ENCODE peak calls at places on chromosomes 2 and 18, in six cellular contexts. One of them, this sample, is unnamed. For H3K4me1 and H3K27me3, the result is how much of the 10 kb centered on the place peaks cover.

GRCh38 chr2:774436-774835 is 97.2 kb upstream of the TMEM18 start:
- DNase-seq in stomach: no peak
- DNase-seq in fibroblast of lung: no peak
- DNase-seq in left ventricle myocardium inferior: no peak
- DNase-seq in IMR-90: no peak
- DNase-seq in psoas muscle: no peak
- DNase-seq in this sample: no peak

GRCh38 chr18:44637210-44638051 is 43.3 kb upstream of the SETBP1 start:
- DNase-seq in psoas muscle: no peak
- DNase-seq in fibroblast of lung: no peak
- DNase-seq in stomach: no peak
- DNase-seq in left ventricle myocardium inferior: no peak
- DNase-seq in IMR-90: no peak
- DNase-seq in this sample: no peak

GRCh38 chr2:100647709-100648108 is 84.9 kb downstream of the PDCL3 start:
- DNase-seq in IMR-90: no peak
- DNase-seq in stomach: no peak
- DNase-seq in fibroblast of lung: no peak
- DNase-seq in psoas muscle: no peak
- DNase-seq in left ventricle myocardium inferior: no peak
- DNase-seq in this sample: peak

GRCh38 chr2:27154481-27154880 is 5.7 kb downstream of the TCF23 start:
- DNase-seq in psoas muscle: no peak
- DNase-seq in stomach: no peak
- DNase-seq in left ventricle myocardium inferior: no peak
- DNase-seq in IMR-90: no peak
- DNase-seq in fibroblast of lung: no peak
- DNase-seq in this sample: no peak

GRCh38 chr2:3486047-3487027 is 33.0 kb downstream of the ADI1 start:
- DNase-seq in IMR-90: no peak
- DNase-seq in left ventricle myocardium inferior: no peak
- DNase-seq in psoas muscle: no peak
- DNase-seq in fibroblast of lung: no peak
- DNase-seq in stomach: no peak
- DNase-seq in this sample: no peak

GRCh38 chr18:61554117-61554776 is 221.0 kb downstream of the CDH20 start:
- DNase-seq in stomach: no peak
- DNase-seq in IMR-90: no peak
- DNase-seq in fibroblast of lung: no peak
- DNase-seq in psoas muscle: no peak
- DNase-seq in left ventricle myocardium inferior: no peak
- DNase-seq in this sample: no peak

GRCh38 chr2:191347881-191348280 is 102.7 kb downstream of the MYO1B start:
- DNase-seq in left ventricle myocardium inferior: no peak
- DNase-seq in fibroblast of lung: no peak
- DNase-seq in IMR-90: peak
- DNase-seq in psoas muscle: no peak
- DNase-seq in stomach: no peak
- DNase-seq in this sample: no peak

GRCh38 chr2:211487746-211488145 is 931.3 kb downstream of the CPS1 start:
- DNase-seq in psoas muscle: no peak
- DNase-seq in IMR-90: no peak
- DNase-seq in stomach: no peak
- DNase-seq in left ventricle myocardium inferior: no peak
- DNase-seq in fibroblast of lung: no peak
- DNase-seq in this sample: no peak

GRCh38 chr2:33133436-33133835 is 186.7 kb downstream of the LTBP1 start:
- DNase-seq in psoas muscle: peak
- DNase-seq in IMR-90: peak
- DNase-seq in stomach: no peak
- DNase-seq in left ventricle myocardium inferior: peak
- DNase-seq in fibroblast of lung: peak
- DNase-seq in this sample: no peak

GRCh38 chr2:225274751-225275150 is 124.8 kb upstream of the NYAP2 start:
- DNase-seq in psoas muscle: no peak
- DNase-seq in left ventricle myocardium inferior: no peak
- DNase-seq in IMR-90: peak
- DNase-seq in fibroblast of lung: peak
- DNase-seq in stomach: no peak
- DNase-seq in this sample: peak

GRCh38 chr2:9095690-9096089 is 92.2 kb upstream of the MBOAT2 start:
- DNase-seq in stomach: peak
- DNase-seq in fibroblast of lung: peak
- DNase-seq in psoas muscle: peak
- DNase-seq in IMR-90: peak
- DNase-seq in left ventricle myocardium inferior: peak
- DNase-seq in this sample: peak

GRCh38 chr2:214469728-214470127 is 58.9 kb downstream of the VWC2L start:
- DNase-seq in psoas muscle: no peak
- DNase-seq in fibroblast of lung: no peak
- DNase-seq in left ventricle myocardium inferior: no peak
- DNase-seq in IMR-90: no peak
- DNase-seq in stomach: no peak
- DNase-seq in this sample: no peak

DNA sequence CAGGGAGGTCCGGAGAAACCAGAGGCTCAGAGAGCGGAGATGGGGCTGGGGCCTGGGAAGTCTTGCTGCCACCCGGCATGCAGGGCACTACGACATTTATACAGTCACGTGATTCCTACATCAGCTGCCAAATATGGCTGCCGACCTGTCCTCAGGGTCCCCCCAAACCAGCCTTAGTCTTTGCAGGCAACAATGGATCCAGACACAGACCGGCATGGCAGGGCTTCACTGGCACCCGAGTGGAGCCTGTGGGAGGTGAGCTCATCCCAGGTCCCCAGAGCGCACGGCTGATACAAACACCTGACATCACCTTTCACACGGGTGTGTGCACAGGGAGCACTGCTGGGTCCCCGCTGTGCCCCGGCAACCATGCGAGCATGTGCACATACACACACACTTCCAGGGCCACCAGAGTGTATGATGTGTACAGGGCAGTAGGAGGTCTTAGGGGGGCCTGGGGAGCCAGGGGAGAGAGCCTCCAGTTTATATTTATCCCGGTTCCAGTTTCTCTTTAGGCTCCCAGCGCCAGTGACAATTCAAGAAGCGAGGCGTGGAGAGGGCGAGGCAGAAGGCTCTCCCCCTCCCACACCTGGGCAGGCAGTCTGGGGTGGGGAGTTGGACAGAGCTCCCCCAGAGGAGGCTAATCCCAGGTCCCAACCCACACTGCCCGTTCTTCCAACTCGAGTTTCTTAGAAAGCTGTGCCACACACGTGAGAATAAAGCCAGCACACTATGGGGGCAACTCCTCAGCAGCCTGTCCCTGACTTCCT is 2.7 kb downstream of the SEMA4C start:
- DNase-seq in fibroblast of lung: no peak
- DNase-seq in IMR-90: no peak
- DNase-seq in left ventricle myocardium inferior: no peak
- DNase-seq in psoas muscle: no peak
- DNase-seq in stomach: no peak
- DNase-seq in this sample: no peak
- H3K4me1 ChIP-seq in fibroblast of lung: under half
- H3K4me1 ChIP-seq in IMR-90: under half
- H3K4me1 ChIP-seq in left ventricle myocardium inferior: half or more
- H3K4me1 ChIP-seq in psoas muscle: under half
- H3K4me1 ChIP-seq in stomach: under half
- H3K4me1 ChIP-seq in this sample: under half

DNA sequence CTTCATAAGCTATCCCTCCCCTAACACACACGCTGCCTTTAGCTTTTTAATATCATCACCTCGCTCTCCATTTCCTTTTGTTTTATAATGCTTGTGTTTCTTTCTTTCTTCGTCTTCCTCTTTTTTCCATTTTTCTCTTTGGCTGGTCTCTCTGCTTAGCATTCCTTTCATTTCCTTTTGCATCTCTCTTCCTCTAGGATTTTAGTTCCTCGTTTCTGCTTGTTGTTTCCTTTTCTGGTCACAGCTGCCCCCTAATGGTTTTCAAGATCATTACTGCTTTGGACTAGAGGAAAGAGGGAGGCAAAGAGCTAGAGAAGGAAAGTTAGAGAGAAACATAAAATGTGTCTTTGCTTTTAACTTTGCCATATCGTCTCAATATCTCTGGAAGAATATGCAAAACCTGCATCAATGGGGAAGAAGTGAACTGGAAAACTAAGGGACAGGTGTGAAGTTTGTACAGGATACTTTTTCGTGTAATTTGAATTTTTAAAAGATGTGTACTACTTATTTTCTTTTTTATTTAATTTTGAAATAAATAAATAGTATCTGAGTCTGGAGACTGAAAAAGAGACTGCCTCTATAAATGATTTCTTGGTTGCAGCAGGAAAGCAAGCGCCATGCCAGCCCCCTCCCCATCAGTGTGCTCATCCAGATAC is 6.3 kb upstream of the NRP2 start:
- DNase-seq in stomach: no peak
- DNase-seq in fibroblast of lung: peak
- DNase-seq in left ventricle myocardium inferior: no peak
- DNase-seq in IMR-90: peak
- DNase-seq in psoas muscle: no peak
- DNase-seq in this sample: peak
- TF ChIP-seq CTCF in stomach: no peak
- TF ChIP-seq CTCF in fibroblast of lung: peak
- TF ChIP-seq CTCF in left ventricle myocardium inferior: peak
- TF ChIP-seq CTCF in IMR-90: peak
- TF ChIP-seq CTCF in psoas muscle: peak
- TF ChIP-seq CTCF in this sample: peak

GRCh38 chr2:43826305-43827250 is 12.1 kb downstream of the ABCG5 start:
- DNase-seq in IMR-90: no peak
- DNase-seq in stomach: no peak
- DNase-seq in fibroblast of lung: no peak
- DNase-seq in left ventricle myocardium inferior: no peak
- DNase-seq in psoas muscle: no peak
- DNase-seq in this sample: no peak

GRCh38 chr2:43824512-43824911 is 14.1 kb downstream of the ABCG5 start:
- DNase-seq in psoas muscle: no peak
- DNase-seq in stomach: no peak
- DNase-seq in IMR-90: no peak
- DNase-seq in fibroblast of lung: no peak
- DNase-seq in left ventricle myocardium inferior: no peak
- DNase-seq in this sample: no peak

GRCh38 chr2:43823751-43824150 is 14.9 kb downstream of the ABCG5 start:
- DNase-seq in IMR-90: no peak
- DNase-seq in left ventricle myocardium inferior: no peak
- DNase-seq in psoas muscle: no peak
- DNase-seq in stomach: no peak
- DNase-seq in fibroblast of lung: no peak
- DNase-seq in this sample: no peak

GRCh38 chr2:43824951-43825493 is 13.6 kb downstream of the ABCG5 start:
- DNase-seq in fibroblast of lung: no peak
- DNase-seq in stomach: no peak
- DNase-seq in left ventricle myocardium inferior: no peak
- DNase-seq in psoas muscle: no peak
- DNase-seq in IMR-90: no peak
- DNase-seq in this sample: no peak

GRCh38 chr2:43825841-43826240 is 12.8 kb downstream of the ABCG5 start:
- DNase-seq in psoas muscle: no peak
- DNase-seq in fibroblast of lung: no peak
- DNase-seq in left ventricle myocardium inferior: no peak
- DNase-seq in stomach: no peak
- DNase-seq in IMR-90: no peak
- DNase-seq in this sample: no peak
- H3K27me3 ChIP-seq in psoas muscle: under half
- H3K27me3 ChIP-seq in fibroblast of lung: under half
- H3K27me3 ChIP-seq in left ventricle myocardium inferior: under half
- H3K27me3 ChIP-seq in stomach: under half
- H3K27me3 ChIP-seq in IMR-90: under half
- H3K27me3 ChIP-seq in this sample: under half

DNA sequence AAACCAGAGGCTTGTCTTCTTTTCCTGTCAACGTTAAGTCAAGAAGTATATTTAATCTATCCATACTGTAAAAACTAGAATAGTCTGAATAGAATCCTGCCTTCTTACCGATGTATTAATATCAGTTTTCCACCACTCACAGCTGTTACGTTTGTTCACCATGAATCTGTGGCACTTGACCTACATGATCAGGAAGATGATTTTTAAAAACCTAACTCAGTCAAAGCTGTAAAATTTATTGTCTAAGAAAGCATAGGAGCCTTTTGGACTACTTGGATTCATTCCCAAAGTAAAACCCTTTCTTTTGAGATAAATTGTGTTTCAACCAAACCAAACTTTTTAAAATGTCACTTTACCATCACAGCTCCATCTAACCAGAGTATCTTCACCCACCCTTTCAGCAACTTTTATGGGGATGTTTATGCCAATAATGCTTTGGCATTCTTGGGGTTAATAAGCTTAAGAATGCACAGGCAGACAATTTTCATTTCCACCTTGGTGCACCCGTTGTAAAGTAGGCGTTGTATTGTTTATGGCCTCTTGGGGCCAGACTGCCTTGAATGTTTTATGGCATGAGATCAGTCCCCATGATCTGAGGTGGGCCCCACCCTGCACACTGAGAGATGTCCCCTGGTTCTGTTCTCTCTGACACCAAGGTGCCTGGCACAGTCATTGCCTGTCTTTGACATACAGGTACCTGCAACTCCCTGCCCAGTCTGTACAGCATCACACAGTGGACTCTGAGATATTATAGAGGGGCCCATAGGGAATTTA is 176.2 kb upstream of the EPAS1 start:
- DNase-seq in IMR-90: no peak
- DNase-seq in fibroblast of lung: no peak
- DNase-seq in left ventricle myocardium inferior: no peak
- DNase-seq in stomach: no peak
- DNase-seq in psoas muscle: no peak
- DNase-seq in this sample: no peak
- H3K4me1 ChIP-seq in IMR-90: under half
- H3K4me1 ChIP-seq in fibroblast of lung: under half
- H3K4me1 ChIP-seq in left ventricle myocardium inferior: half or more
- H3K4me1 ChIP-seq in stomach: under half
- H3K4me1 ChIP-seq in psoas muscle: under half
- H3K4me1 ChIP-seq in this sample: under half

DNA sequence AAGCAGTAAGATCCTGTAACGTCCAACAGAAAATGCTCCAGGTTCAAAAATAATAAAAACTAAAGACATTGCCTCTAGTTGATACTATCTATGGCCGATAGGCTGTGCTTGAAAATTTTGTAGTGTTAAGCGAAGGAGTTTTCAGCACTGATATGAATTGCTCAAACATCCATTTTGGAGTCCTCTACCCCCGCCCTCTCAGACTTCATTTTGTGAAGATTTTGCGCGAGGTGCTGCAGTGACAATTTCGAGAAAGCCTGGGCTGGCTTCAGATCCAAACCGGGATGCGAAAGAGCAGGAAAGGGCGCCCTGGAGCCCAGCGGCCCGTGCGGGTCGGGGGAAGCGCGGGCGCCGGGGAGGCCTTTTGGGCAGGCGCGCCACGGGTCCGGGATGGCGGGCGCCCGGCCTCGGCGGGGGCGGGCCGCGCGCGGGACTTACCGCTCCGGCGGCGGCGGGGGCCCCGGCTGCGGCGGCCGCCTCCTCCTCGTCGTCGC is 1.8 kb downstream of the SP3 start:
- DNase-seq in stomach: no peak
- DNase-seq in psoas muscle: no peak
- DNase-seq in fibroblast of lung: peak
- DNase-seq in IMR-90: peak
- DNase-seq in left ventricle myocardium inferior: no peak
- DNase-seq in this sample: no peak
- TF ChIP-seq CTCF in stomach: no peak
- TF ChIP-seq CTCF in psoas muscle: peak
- TF ChIP-seq CTCF in fibroblast of lung: peak
- TF ChIP-seq CTCF in IMR-90: peak
- TF ChIP-seq CTCF in left ventricle myocardium inferior: peak
- TF ChIP-seq CTCF in this sample: peak